ENCODE peak calls at places on chromosome 14, in eight cellular contexts. One of them, this sample, is unnamed.

GRCh38 chr14:100588671-100589070 is 1.5 kb upstream of the BEGAIN start:
- DNase-seq in glutamatergic neuron: peak
- DNase-seq in LoVo: no peak
- DNase-seq in activated T-helper 1 cell treated with anti-CD3 and anti-CD28 coated beads, Interleukin-12 subunit alpha, Interleukin-12 subunit beta, Interleukin-2, Interleukin-4 antibody, amounts not matched to agents 30 ng/mL and 10 ng/mL and 1 ng/mL, durations not matched to agents 14 hours and 24 hours and 36 hours: no peak
- DNase-seq in stimulated activated CD4-positive, alpha-beta T cell treated with anti-CD3 and anti-CD28 coated beads, Interleukin-2, amount 100 ng/mL, for 48 hours: no peak
- DNase-seq in NB4: no peak
- DNase-seq in stimulated activated naive B cell treated with anti-CD40 and anti-IgM and Interleukin-4, amounts not matched to agents 10 μg/mL and 1 μg/mL and 100 μg/mL, for 72 hours: no peak
- DNase-seq in activated CD4-positive, alpha-beta T cell treated with anti-CD3 and anti-CD28 coated beads, Interleukin-2, amount 10 ng/mL, durations not matched to agents 7 days and 5 days: no peak
- DNase-seq in this sample: no peak

GRCh38 chr14:105501504-105502291 is 10.7 kb downstream of the TEDC1 start:
- DNase-seq in glutamatergic neuron: no peak
- DNase-seq in LoVo: no peak
- DNase-seq in activated T-helper 1 cell treated with anti-CD3 and anti-CD28 coated beads, Interleukin-12 subunit alpha, Interleukin-12 subunit beta, Interleukin-2, Interleukin-4 antibody, amounts not matched to agents 30 ng/mL and 10 ng/mL and 1 ng/mL, durations not matched to agents 14 hours and 24 hours and 36 hours: no peak
- DNase-seq in stimulated activated CD4-positive, alpha-beta T cell treated with anti-CD3 and anti-CD28 coated beads, Interleukin-2, amount 100 ng/mL, for 48 hours: no peak
- DNase-seq in NB4: peak
- DNase-seq in stimulated activated naive B cell treated with anti-CD40 and anti-IgM and Interleukin-4, amounts not matched to agents 10 μg/mL and 1 μg/mL and 100 μg/mL, for 72 hours: no peak
- DNase-seq in activated CD4-positive, alpha-beta T cell treated with anti-CD3 and anti-CD28 coated beads, Interleukin-2, amount 10 ng/mL, durations not matched to agents 7 days and 5 days: no peak
- DNase-seq in this sample: no peak

GRCh38 chr14:55240526-55241178 is 30.6 kb upstream of the FBXO34 start:
- DNase-seq in glutamatergic neuron: peak
- DNase-seq in LoVo: no peak
- DNase-seq in activated T-helper 1 cell treated with anti-CD3 and anti-CD28 coated beads, Interleukin-12 subunit alpha, Interleukin-12 subunit beta, Interleukin-2, Interleukin-4 antibody, amounts not matched to agents 30 ng/mL and 10 ng/mL and 1 ng/mL, durations not matched to agents 14 hours and 24 hours and 36 hours: no peak
- DNase-seq in stimulated activated CD4-positive, alpha-beta T cell treated with anti-CD3 and anti-CD28 coated beads, Interleukin-2, amount 100 ng/mL, for 48 hours: no peak
- DNase-seq in NB4: no peak
- DNase-seq in stimulated activated naive B cell treated with anti-CD40 and anti-IgM and Interleukin-4, amounts not matched to agents 10 μg/mL and 1 μg/mL and 100 μg/mL, for 72 hours: no peak
- DNase-seq in activated CD4-positive, alpha-beta T cell treated with anti-CD3 and anti-CD28 coated beads, Interleukin-2, amount 10 ng/mL, durations not matched to agents 7 days and 5 days: no peak
- DNase-seq in this sample: no peak

GRCh38 chr14:55752580-55753365 is 172.8 kb downstream of the KTN1 start:
- DNase-seq in glutamatergic neuron: no peak
- DNase-seq in LoVo: peak
- DNase-seq in activated T-helper 1 cell treated with anti-CD3 and anti-CD28 coated beads, Interleukin-12 subunit alpha, Interleukin-12 subunit beta, Interleukin-2, Interleukin-4 antibody, amounts not matched to agents 30 ng/mL and 10 ng/mL and 1 ng/mL, durations not matched to agents 14 hours and 24 hours and 36 hours: no peak
- DNase-seq in stimulated activated CD4-positive, alpha-beta T cell treated with anti-CD3 and anti-CD28 coated beads, Interleukin-2, amount 100 ng/mL, for 48 hours: no peak
- DNase-seq in NB4: no peak
- DNase-seq in stimulated activated naive B cell treated with anti-CD40 and anti-IgM and Interleukin-4, amounts not matched to agents 10 μg/mL and 1 μg/mL and 100 μg/mL, for 72 hours: no peak
- DNase-seq in activated CD4-positive, alpha-beta T cell treated with anti-CD3 and anti-CD28 coated beads, Interleukin-2, amount 10 ng/mL, durations not matched to agents 7 days and 5 days: no peak
- DNase-seq in this sample: no peak

GRCh38 chr14:54547583-54547982 is 19.3 kb upstream of the SAMD4A start:
- DNase-seq in glutamatergic neuron: no peak
- DNase-seq in LoVo: no peak
- DNase-seq in activated T-helper 1 cell treated with anti-CD3 and anti-CD28 coated beads, Interleukin-12 subunit alpha, Interleukin-12 subunit beta, Interleukin-2, Interleukin-4 antibody, amounts not matched to agents 30 ng/mL and 10 ng/mL and 1 ng/mL, durations not matched to agents 14 hours and 24 hours and 36 hours: no peak
- DNase-seq in stimulated activated CD4-positive, alpha-beta T cell treated with anti-CD3 and anti-CD28 coated beads, Interleukin-2, amount 100 ng/mL, for 48 hours: no peak
- DNase-seq in NB4: no peak
- DNase-seq in stimulated activated naive B cell treated with anti-CD40 and anti-IgM and Interleukin-4, amounts not matched to agents 10 μg/mL and 1 μg/mL and 100 μg/mL, for 72 hours: no peak
- DNase-seq in activated CD4-positive, alpha-beta T cell treated with anti-CD3 and anti-CD28 coated beads, Interleukin-2, amount 10 ng/mL, durations not matched to agents 7 days and 5 days: no peak
- DNase-seq in this sample: no peak

GRCh38 chr14:43625294-43625693 is 881.8 kb downstream of the FSCB start:
- DNase-seq in glutamatergic neuron: no peak
- DNase-seq in LoVo: no peak
- DNase-seq in activated T-helper 1 cell treated with anti-CD3 and anti-CD28 coated beads, Interleukin-12 subunit alpha, Interleukin-12 subunit beta, Interleukin-2, Interleukin-4 antibody, amounts not matched to agents 30 ng/mL and 10 ng/mL and 1 ng/mL, durations not matched to agents 14 hours and 24 hours and 36 hours: no peak
- DNase-seq in stimulated activated CD4-positive, alpha-beta T cell treated with anti-CD3 and anti-CD28 coated beads, Interleukin-2, amount 100 ng/mL, for 48 hours: no peak
- DNase-seq in NB4: no peak
- DNase-seq in stimulated activated naive B cell treated with anti-CD40 and anti-IgM and Interleukin-4, amounts not matched to agents 10 μg/mL and 1 μg/mL and 100 μg/mL, for 72 hours: no peak
- DNase-seq in activated CD4-positive, alpha-beta T cell treated with anti-CD3 and anti-CD28 coated beads, Interleukin-2, amount 10 ng/mL, durations not matched to agents 7 days and 5 days: no peak
- DNase-seq in this sample: no peak

GRCh38 chr14:91244501-91244901 is at the start of gene GPR68:
- DNase-seq in glutamatergic neuron: peak
- DNase-seq in LoVo: no peak
- DNase-seq in activated T-helper 1 cell treated with anti-CD3 and anti-CD28 coated beads, Interleukin-12 subunit alpha, Interleukin-12 subunit beta, Interleukin-2, Interleukin-4 antibody, amounts not matched to agents 30 ng/mL and 10 ng/mL and 1 ng/mL, durations not matched to agents 14 hours and 24 hours and 36 hours: no peak
- DNase-seq in stimulated activated CD4-positive, alpha-beta T cell treated with anti-CD3 and anti-CD28 coated beads, Interleukin-2, amount 100 ng/mL, for 48 hours: no peak
- DNase-seq in NB4: peak
- DNase-seq in stimulated activated naive B cell treated with anti-CD40 and anti-IgM and Interleukin-4, amounts not matched to agents 10 μg/mL and 1 μg/mL and 100 μg/mL, for 72 hours: no peak
- DNase-seq in activated CD4-positive, alpha-beta T cell treated with anti-CD3 and anti-CD28 coated beads, Interleukin-2, amount 10 ng/mL, durations not matched to agents 7 days and 5 days: peak
- DNase-seq in this sample: no peak

GRCh38 chr14:65238456-65238855 is 136.1 kb upstream of the MAX start:
- DNase-seq in glutamatergic neuron: no peak
- DNase-seq in LoVo: peak
- DNase-seq in activated T-helper 1 cell treated with anti-CD3 and anti-CD28 coated beads, Interleukin-12 subunit alpha, Interleukin-12 subunit beta, Interleukin-2, Interleukin-4 antibody, amounts not matched to agents 30 ng/mL and 10 ng/mL and 1 ng/mL, durations not matched to agents 14 hours and 24 hours and 36 hours: no peak
- DNase-seq in stimulated activated CD4-positive, alpha-beta T cell treated with anti-CD3 and anti-CD28 coated beads, Interleukin-2, amount 100 ng/mL, for 48 hours: no peak
- DNase-seq in NB4: peak
- DNase-seq in stimulated activated naive B cell treated with anti-CD40 and anti-IgM and Interleukin-4, amounts not matched to agents 10 μg/mL and 1 μg/mL and 100 μg/mL, for 72 hours: no peak
- DNase-seq in activated CD4-positive, alpha-beta T cell treated with anti-CD3 and anti-CD28 coated beads, Interleukin-2, amount 10 ng/mL, durations not matched to agents 7 days and 5 days: no peak
- DNase-seq in this sample: no peak

GRCh38 chr14:52700701-52701172 is 5.4 kb upstream of the ERO1A start:
- DNase-seq in glutamatergic neuron: no peak
- DNase-seq in LoVo: peak
- DNase-seq in activated T-helper 1 cell treated with anti-CD3 and anti-CD28 coated beads, Interleukin-12 subunit alpha, Interleukin-12 subunit beta, Interleukin-2, Interleukin-4 antibody, amounts not matched to agents 30 ng/mL and 10 ng/mL and 1 ng/mL, durations not matched to agents 14 hours and 24 hours and 36 hours: no peak
- DNase-seq in stimulated activated CD4-positive, alpha-beta T cell treated with anti-CD3 and anti-CD28 coated beads, Interleukin-2, amount 100 ng/mL, for 48 hours: no peak
- DNase-seq in NB4: no peak
- DNase-seq in stimulated activated naive B cell treated with anti-CD40 and anti-IgM and Interleukin-4, amounts not matched to agents 10 μg/mL and 1 μg/mL and 100 μg/mL, for 72 hours: no peak
- DNase-seq in activated CD4-positive, alpha-beta T cell treated with anti-CD3 and anti-CD28 coated beads, Interleukin-2, amount 10 ng/mL, durations not matched to agents 7 days and 5 days: no peak
- DNase-seq in this sample: no peak

GRCh38 chr14:65476290-65476941 is 63.9 kb downstream of the FUT8 start:
- DNase-seq in glutamatergic neuron: no peak
- DNase-seq in LoVo: no peak
- DNase-seq in activated T-helper 1 cell treated with anti-CD3 and anti-CD28 coated beads, Interleukin-12 subunit alpha, Interleukin-12 subunit beta, Interleukin-2, Interleukin-4 antibody, amounts not matched to agents 30 ng/mL and 10 ng/mL and 1 ng/mL, durations not matched to agents 14 hours and 24 hours and 36 hours: no peak
- DNase-seq in stimulated activated CD4-positive, alpha-beta T cell treated with anti-CD3 and anti-CD28 coated beads, Interleukin-2, amount 100 ng/mL, for 48 hours: no peak
- DNase-seq in NB4: no peak
- DNase-seq in stimulated activated naive B cell treated with anti-CD40 and anti-IgM and Interleukin-4, amounts not matched to agents 10 μg/mL and 1 μg/mL and 100 μg/mL, for 72 hours: no peak
- DNase-seq in activated CD4-positive, alpha-beta T cell treated with anti-CD3 and anti-CD28 coated beads, Interleukin-2, amount 10 ng/mL, durations not matched to agents 7 days and 5 days: no peak
- DNase-seq in this sample: no peak

GRCh38 chr14:51382506-51382905 is 142.5 kb downstream of the TMX1 start:
- DNase-seq in glutamatergic neuron: no peak
- DNase-seq in LoVo: no peak
- DNase-seq in activated T-helper 1 cell treated with anti-CD3 and anti-CD28 coated beads, Interleukin-12 subunit alpha, Interleukin-12 subunit beta, Interleukin-2, Interleukin-4 antibody, amounts not matched to agents 30 ng/mL and 10 ng/mL and 1 ng/mL, durations not matched to agents 14 hours and 24 hours and 36 hours: no peak
- DNase-seq in stimulated activated CD4-positive, alpha-beta T cell treated with anti-CD3 and anti-CD28 coated beads, Interleukin-2, amount 100 ng/mL, for 48 hours: no peak
- DNase-seq in NB4: no peak
- DNase-seq in stimulated activated naive B cell treated with anti-CD40 and anti-IgM and Interleukin-4, amounts not matched to agents 10 μg/mL and 1 μg/mL and 100 μg/mL, for 72 hours: no peak
- DNase-seq in activated CD4-positive, alpha-beta T cell treated with anti-CD3 and anti-CD28 coated beads, Interleukin-2, amount 10 ng/mL, durations not matched to agents 7 days and 5 days: no peak
- DNase-seq in this sample: no peak

GRCh38 chr14:23532658-23533057 is 18.9 kb downstream of the ZFHX2 start:
- DNase-seq in glutamatergic neuron: no peak
- DNase-seq in LoVo: no peak
- DNase-seq in activated T-helper 1 cell treated with anti-CD3 and anti-CD28 coated beads, Interleukin-12 subunit alpha, Interleukin-12 subunit beta, Interleukin-2, Interleukin-4 antibody, amounts not matched to agents 30 ng/mL and 10 ng/mL and 1 ng/mL, durations not matched to agents 14 hours and 24 hours and 36 hours: no peak
- DNase-seq in stimulated activated CD4-positive, alpha-beta T cell treated with anti-CD3 and anti-CD28 coated beads, Interleukin-2, amount 100 ng/mL, for 48 hours: no peak
- DNase-seq in NB4: no peak
- DNase-seq in stimulated activated naive B cell treated with anti-CD40 and anti-IgM and Interleukin-4, amounts not matched to agents 10 μg/mL and 1 μg/mL and 100 μg/mL, for 72 hours: no peak
- DNase-seq in activated CD4-positive, alpha-beta T cell treated with anti-CD3 and anti-CD28 coated beads, Interleukin-2, amount 10 ng/mL, durations not matched to agents 7 days and 5 days: no peak
- DNase-seq in this sample: no peak

GRCh38 chr14:51552768-51553426 is 98.8 kb upstream of the FRMD6 start:
- DNase-seq in glutamatergic neuron: no peak
- DNase-seq in LoVo: peak
- DNase-seq in activated T-helper 1 cell treated with anti-CD3 and anti-CD28 coated beads, Interleukin-12 subunit alpha, Interleukin-12 subunit beta, Interleukin-2, Interleukin-4 antibody, amounts not matched to agents 30 ng/mL and 10 ng/mL and 1 ng/mL, durations not matched to agents 14 hours and 24 hours and 36 hours: no peak
- DNase-seq in stimulated activated CD4-positive, alpha-beta T cell treated with anti-CD3 and anti-CD28 coated beads, Interleukin-2, amount 100 ng/mL, for 48 hours: no peak
- DNase-seq in NB4: no peak
- DNase-seq in stimulated activated naive B cell treated with anti-CD40 and anti-IgM and Interleukin-4, amounts not matched to agents 10 μg/mL and 1 μg/mL and 100 μg/mL, for 72 hours: no peak
- DNase-seq in activated CD4-positive, alpha-beta T cell treated with anti-CD3 and anti-CD28 coated beads, Interleukin-2, amount 10 ng/mL, durations not matched to agents 7 days and 5 days: no peak
- DNase-seq in this sample: no peak

GRCh38 chr14:83870556-83870955 is 1659.4 kb upstream of the FLRT2 start:
- DNase-seq in glutamatergic neuron: no peak
- DNase-seq in LoVo: no peak
- DNase-seq in activated T-helper 1 cell treated with anti-CD3 and anti-CD28 coated beads, Interleukin-12 subunit alpha, Interleukin-12 subunit beta, Interleukin-2, Interleukin-4 antibody, amounts not matched to agents 30 ng/mL and 10 ng/mL and 1 ng/mL, durations not matched to agents 14 hours and 24 hours and 36 hours: no peak
- DNase-seq in stimulated activated CD4-positive, alpha-beta T cell treated with anti-CD3 and anti-CD28 coated beads, Interleukin-2, amount 100 ng/mL, for 48 hours: no peak
- DNase-seq in NB4: no peak
- DNase-seq in stimulated activated naive B cell treated with anti-CD40 and anti-IgM and Interleukin-4, amounts not matched to agents 10 μg/mL and 1 μg/mL and 100 μg/mL, for 72 hours: no peak
- DNase-seq in activated CD4-positive, alpha-beta T cell treated with anti-CD3 and anti-CD28 coated beads, Interleukin-2, amount 10 ng/mL, durations not matched to agents 7 days and 5 days: no peak
- DNase-seq in this sample: no peak

This sample was measured in K562.